ENCODE peak calls at places on chromosomes 6 and 20, in eight cellular contexts. F is HepG2, J is transverse colon, K is upper lobe of left lung, C is SK-N-SH, A is H1, Q is stomach, D is K562. Y is an unnamed sample.

GRCh38 chr20:36575066-36575743 is 1.8 kb downstream of the TGIF2 start:
- DNase-seq in F (peak), C (peak), A (no peak), J (peak), Q (peak), D (peak), K (no peak), Y (peak)

GRCh38 chr6:96014846-96015245 is 928 bp upstream of the FUT9 start:
- DNase-seq in Q (no peak), A (no peak), D (no peak), J (no peak), K (no peak), F (no peak), C (peak), Y (no peak)

GRCh38 chr6:211856-212497 is 80.3 kb upstream of the DUSP22 start:
- DNase-seq in F (no peak), A (no peak), J (no peak), D (no peak), C (no peak), Q (no peak), K (no peak), Y (no peak)

GRCh38 chr6:141307309-141307998 is 825.3 kb upstream of the GJE1 start:
- DNase-seq in Q (no peak), C (no peak), K (no peak), F (no peak), J (no peak), D (no peak), A (no peak), Y (no peak)

GRCh38 chr6:141956046-141956761 is 176.5 kb upstream of the GJE1 start:
- DNase-seq in K (no peak), Q (no peak), F (no peak), A (no peak), D (no peak), C (no peak), J (no peak), Y (no peak)

GRCh38 chr6:109125504-109125903 is 30.2 kb downstream of the CEP57L1 start:
- DNase-seq in C (no peak), Q (no peak), K (no peak), D (no peak), A (no peak), J (no peak), F (no peak), Y (no peak)

GRCh38 chr20:19519461-19519860 is 238.6 kb upstream of the RIN2 start:
- DNase-seq in D (no peak), J (no peak), K (no peak), F (no peak), A (no peak), C (no peak), Q (no peak), Y (no peak)

GRCh38 chr6:108799356-108799720 is 48.9 kb upstream of the ARMC2 start:
- DNase-seq in A (no peak), D (no peak), Q (no peak), J (no peak), K (no peak), F (no peak), C (no peak), Y (no peak)

GRCh38 chr20:9977629-9978028 is 57.2 kb upstream of the ANKEF1 start:
- DNase-seq in Q (no peak), D (no peak), C (no peak), K (no peak), F (peak), J (no peak), A (no peak), Y (no peak)

GRCh38 chr6:150001295-150001990 is 23.9 kb downstream of the RAET1L start:
- DNase-seq in D (no peak), C (no peak), Q (no peak), K (no peak), A (no peak), J (no peak), F (no peak), Y (no peak)

GRCh38 chr20:19735446-19735845 is 22.6 kb upstream of the RIN2 start:
- DNase-seq in Q (peak), A (no peak), K (no peak), D (no peak), J (peak), C (peak), F (peak), Y (peak)

GRCh38 chr20:17273711-17274110 is 46.9 kb downstream of the PCSK2 start:
- DNase-seq in K (no peak), D (no peak), A (no peak), J (no peak), F (no peak), Q (no peak), C (no peak), Y (no peak)

GRCh38 chr20:44742304-44743079 is 3.2 kb upstream of the KCNK15 start:
- DNase-seq in Q (no peak), D (no peak), C (no peak), A (no peak), F (no peak), K (no peak), J (no peak), Y (no peak)

GRCh38 chr20:53394433-53394832 is 199.2 kb downstream of the ZNF217 start:
- DNase-seq in K (no peak), J (no peak), C (no peak), A (no peak), F (no peak), D (no peak), Q (no peak), Y (no peak)

GRCh38 chr6:99589907-99590493 is 16.6 kb upstream of the PRDM13 start:
- DNase-seq in A (no peak), J (no peak), K (no peak), D (no peak), F (no peak), Q (no peak), C (no peak), Y (no peak)

GRCh38 chr6:51648236-51648635 is 439.2 kb downstream of the PKHD1 start:
- DNase-seq in D (no peak), K (no peak), F (no peak), A (no peak), J (no peak), C (no peak), Q (no peak), Y (no peak)

GRCh38 chr20:36839150-36839549 is 36.8 kb upstream of the TLDC2 start:
- DNase-seq in J (no peak), A (no peak), D (no peak), K (peak), F (no peak), C (no peak), Q (no peak), Y (no peak)

GRCh38 chr20:12949429-12949980 is 59.3 kb upstream of the SPTLC3 start:
- DNase-seq in D (no peak), F (no peak), J (no peak), C (no peak), K (no peak), Q (no peak), A (no peak), Y (no peak)

GRCh38 chr6:10733151-10733715 is 10.4 kb downstream of the TMEM14C start:
- DNase-seq in C (no peak), J (no peak), Q (no peak), F (no peak), K (no peak), A (no peak), D (no peak), Y (no peak)

GRCh38 chr20:10596726-10597125 is 77.1 kb downstream of the JAG1 start:
- DNase-seq in Q (no peak), K (no peak), J (no peak), C (no peak), D (no peak), F (peak), A (no peak), Y (no peak)

GRCh38 chr6:150016324-150017185 is 8.8 kb downstream of the RAET1L start:
- DNase-seq in K (no peak), F (peak), D (no peak), C (peak), Q (peak), A (no peak), J (peak), Y (peak)

DNA sequence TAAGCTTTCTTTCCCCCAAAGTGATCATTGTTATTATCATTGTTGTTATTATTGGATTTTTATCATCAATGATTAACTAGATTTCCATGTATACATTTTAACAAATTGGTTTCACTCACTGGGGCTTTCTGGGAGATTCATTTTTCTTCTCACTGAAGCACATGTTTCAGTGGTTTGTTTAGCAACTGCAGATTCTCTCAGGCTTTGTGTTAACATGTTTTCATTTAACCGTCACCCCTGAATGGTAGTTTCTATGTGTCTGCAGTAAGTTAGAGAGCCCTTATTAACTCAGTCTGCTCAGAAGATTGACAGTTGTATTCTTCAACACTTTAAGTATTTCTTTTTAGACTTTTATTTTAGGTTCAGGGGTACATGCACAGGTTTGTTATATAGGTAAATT is 12.4 kb downstream of the ZKSCAN4 start:
- DNase-seq in F (no peak), J (no peak), C (no peak), A (no peak), K (no peak), D (no peak), Q (no peak), Y (no peak)
- H3K4me3 ChIP-seq in F (no peak), J (no peak), C (no peak), A (no peak), K (no peak), D (no peak), Q (no peak), Y (no peak)

GRCh38 chr6:79635179-79635578 is 4.0 kb downstream of the SH3BGRL2 start:
- DNase-seq in J (no peak), A (no peak), K (no peak), Q (no peak), F (no peak), C (no peak), D (no peak), Y (no peak)
- TF ChIP-seq EP300 in J (no peak), A (no peak), K (no peak), Q (no peak), F (no peak), C (no peak), D (no peak), Y (no peak)

GRCh38 chr6:97687916-97688315 is 404.9 kb upstream of the MMS22L start:
- DNase-seq in C (no peak), F (no peak), D (no peak), J (no peak), K (no peak), Q (no peak), A (no peak), Y (no peak)

GRCh38 chr6:97689078-97689754 is 406.2 kb upstream of the MMS22L start:
- DNase-seq in Q (no peak), D (no peak), F (no peak), C (no peak), K (no peak), A (no peak), J (no peak), Y (no peak)
- TF ChIP-seq POLR2AphosphoS5 in Q (no peak), D (no peak), F (no peak), C (no peak), K (no peak), A (no peak), J (no peak), Y (no peak)

GRCh38 chr6:30063315-30063714 is 2.2 kb downstream of the POLR1H start:
- DNase-seq in Q (no peak), A (no peak), J (no peak), K (no peak), C (no peak), D (no peak), F (no peak), Y (no peak)

GRCh38 chr6:30060634-30060981 is 457 bp upstream of the POLR1H start:
- DNase-seq in A (no peak), D (peak), F (no peak), C (no peak), K (peak), Q (no peak), J (peak), Y (no peak)

GRCh38 chr6:30061766-30062458 is 847 bp downstream of the POLR1H start:
- DNase-seq in J (peak), K (no peak), D (no peak), Q (peak), A (no peak), C (peak), F (no peak), Y (no peak)

GRCh38 chr6:30060982-30061765 is at the start of gene POLR1H:
- DNase-seq in A (peak), C (peak), F (peak), D (peak), J (peak), Q (peak), K (peak), Y (peak)

DNA sequence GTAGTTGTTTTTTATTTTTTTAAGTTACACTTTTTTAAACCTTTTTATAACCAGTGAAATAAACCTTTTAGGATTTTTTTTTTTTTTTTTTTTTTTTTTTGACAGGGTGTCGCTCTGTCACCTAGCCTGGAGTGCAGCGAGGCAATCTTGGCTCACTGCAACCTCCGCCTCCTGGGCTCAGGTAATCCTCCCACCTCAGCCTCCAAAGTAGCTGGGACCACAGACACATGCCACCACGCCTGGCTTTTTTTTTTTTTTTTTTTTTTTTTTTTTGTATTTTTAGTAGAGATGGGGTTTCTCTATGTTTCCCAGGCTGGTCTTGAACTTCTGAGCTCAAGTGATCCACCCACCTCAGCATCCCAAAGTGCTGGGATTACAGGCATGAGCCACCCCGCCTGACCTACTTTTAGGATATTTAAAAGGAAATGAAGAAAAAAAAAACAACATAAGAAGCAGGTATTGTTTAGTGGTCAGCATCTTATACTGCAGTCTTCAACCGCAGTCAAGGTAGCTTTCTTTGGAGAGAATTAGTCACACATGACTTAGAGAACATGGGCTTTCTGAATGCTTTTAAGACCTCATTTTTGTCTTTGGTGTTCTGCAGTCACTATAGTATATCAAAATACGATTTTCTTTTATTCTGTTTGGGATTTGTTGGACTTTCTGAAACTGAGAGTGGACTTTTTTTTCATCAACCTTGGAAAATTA is 1.6 kb downstream of the POLR1H start:
- DNase-seq in J (no peak), Q (no peak), A (no peak), F (no peak), C (no peak), D (no peak), K (no peak), Y (no peak)
- H3K4me3 ChIP-seq in J (no peak), Q (peak), A (no peak), F (peak), C (peak), D (peak), K (no peak), Y (peak)

GRCh38 chr6:37622639-37623038 is 75.0 kb downstream of the MDGA1 start:
- DNase-seq in A (no peak), D (peak), J (no peak), Q (no peak), F (no peak), K (no peak), C (no peak), Y (no peak)
- TF ChIP-seq EP300 in A (no peak), D (no peak), J (no peak), Q (no peak), F (no peak), K (no peak), C (no peak), Y (no peak)

DNA sequence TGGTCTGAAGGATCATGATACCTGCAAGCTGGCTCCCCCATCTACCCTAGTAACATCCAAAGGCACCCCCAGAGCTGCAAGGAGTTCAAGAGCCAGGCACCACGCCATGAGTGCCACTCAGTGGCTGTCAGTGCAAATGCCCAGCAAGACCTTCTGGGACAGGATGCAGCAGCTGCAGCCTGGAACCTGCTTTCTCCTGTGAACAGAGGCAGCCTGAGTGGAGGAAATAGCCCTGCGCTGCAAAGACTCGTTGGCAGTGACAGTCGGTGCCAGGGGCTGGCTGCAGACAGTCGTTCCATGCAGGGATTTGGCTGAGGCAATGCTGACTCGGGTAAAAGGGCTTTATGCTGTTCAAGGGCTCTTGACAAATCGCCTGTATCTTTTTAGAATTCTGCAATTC is 15.7 kb upstream of the SSTR4 start:
- DNase-seq in A (no peak), D (no peak), K (no peak), C (no peak), J (no peak), F (no peak), Q (no peak), Y (no peak)
- TF ChIP-seq POLR2AphosphoS5 in A (no peak), D (no peak), K (no peak), C (no peak), J (no peak), F (no peak), Q (no peak), Y (no peak)

DNA sequence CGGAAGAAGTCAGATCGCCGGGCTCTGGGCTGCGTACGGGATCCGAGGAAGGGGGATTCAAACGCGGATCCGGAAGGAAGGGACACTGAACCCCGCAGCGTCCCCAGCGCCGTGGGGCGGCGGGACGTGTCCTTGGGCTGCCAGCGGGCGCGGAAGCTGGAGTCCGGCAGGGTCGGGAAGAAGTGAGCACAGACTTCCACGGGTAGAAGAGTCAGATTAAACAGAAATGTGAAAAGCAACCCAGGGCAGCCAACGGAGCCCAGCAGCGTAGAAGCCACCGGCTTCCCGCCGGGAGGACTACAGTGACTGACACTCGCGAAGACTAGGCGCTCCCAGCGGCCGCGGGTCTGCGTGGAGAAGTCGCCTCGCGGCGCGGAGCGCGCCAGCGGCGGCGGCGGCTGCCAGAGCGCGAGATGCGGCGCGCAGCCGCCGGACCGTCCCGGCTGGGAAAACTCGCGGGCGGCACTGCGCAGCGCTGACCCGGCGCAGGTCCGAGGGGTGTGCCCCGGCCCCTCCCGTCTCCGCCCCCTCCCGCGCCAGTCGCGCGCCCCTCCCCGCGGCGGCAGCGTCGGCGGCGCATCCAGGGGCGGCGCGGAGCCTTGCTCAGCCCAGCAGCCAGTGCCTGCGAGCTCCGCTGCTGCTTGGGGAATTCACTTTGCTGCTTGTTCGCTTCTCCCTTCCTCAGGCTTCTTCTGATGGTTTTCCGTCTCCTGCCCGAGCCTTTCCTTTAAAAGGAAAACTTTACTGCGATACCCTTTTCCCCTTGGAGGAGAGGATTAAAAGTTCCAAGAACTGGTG is at the start of gene SAMD5:
- DNase-seq in D (peak), C (peak), K (peak), J (peak), Q (peak), F (peak), A (peak), Y (peak)
- H3K4me3 ChIP-seq in D (peak), C (peak), K (peak), J (peak), Q (peak), F (peak), A (peak), Y (peak)

GRCh38 chr6:12751694-12752304 is 35.2 kb downstream of the PHACTR1 start:
- DNase-seq in J (peak), D (peak), C (no peak), Q (peak), A (no peak), K (no peak), F (peak), Y (no peak)
- TF ChIP-seq EP300 in J (no peak), D (no peak), C (no peak), Q (no peak), A (no peak), K (no peak), F (no peak), Y (no peak)

GRCh38 chr20:347640-348484 is 951 bp downstream of the NRSN2 start:
- DNase-seq in C (peak), F (peak), Q (peak), D (peak), A (peak), K (peak), J (peak), Y (peak)
- TF ChIP-seq POLR2AphosphoS5 in C (peak), F (peak), Q (peak), D (no peak), A (peak), K (peak), J (peak), Y (no peak)

DNA sequence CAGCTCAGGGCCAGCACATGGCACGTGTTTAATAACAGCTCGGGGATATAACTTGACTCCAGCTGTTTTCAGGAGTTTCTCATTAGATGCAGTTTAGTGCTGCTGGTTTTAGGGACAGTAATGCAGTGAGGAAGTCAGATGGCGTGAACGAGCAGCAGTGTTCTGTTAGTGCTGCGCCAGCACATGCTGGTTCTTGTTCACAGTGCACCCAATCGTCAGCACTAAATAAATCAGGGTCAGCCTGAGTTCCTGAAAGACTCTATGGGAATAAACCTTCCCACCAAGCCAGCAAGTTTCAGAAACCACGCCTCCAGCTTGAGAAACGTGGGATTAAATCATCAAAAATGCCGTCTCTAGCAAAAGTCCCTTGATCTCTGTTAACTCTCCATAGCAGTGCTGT is 235.9 kb upstream of the SUPT3H start:
- DNase-seq in D (no peak), C (no peak), Q (no peak), K (no peak), F (no peak), J (peak), A (no peak), Y (no peak)
- H3K4me3 ChIP-seq in D (no peak), C (no peak), Q (no peak), K (no peak), F (no peak), J (no peak), A (no peak), Y (no peak)

Y was measured in suprapubic skin.